ENCODE peak calls at places on chromosomes 13 and 19, in ten cellular contexts. D is transverse colon; Q is foreskin fibroblast; K is stimulated activated naive CD8-positive, alpha-beta T cell treated with anti-CD3 and anti-CD28 coated beads, Interleukin-15, Interleukin-2, amounts not matched to agents 100 U/mL and 50 U/mL, for 24 hours; W is NCI-H1105; G is GM19239; V is stimulated activated CD8-positive, alpha-beta memory T cell treated with anti-CD3 and anti-CD28 coated beads, Interleukin-4, amount 100 ng/mL, for 1 hour; O is head of caudate nucleus; P is cardiac fibroblast; U is mesothelial cell of epicardium. A is an unnamed sample.

GRCh38 chr19:29269641-29270040 is 56.7 kb upstream of the UQCRFS1 start:
- DNase-seq in D (no peak), Q (no peak), K (no peak), W (no peak), G (no peak), V (no peak), O (no peak), P (no peak), U (no peak), A (no peak)

GRCh38 chr19:33438987-33439781 is 65.7 kb downstream of the CEBPG start:
- DNase-seq in D (no peak), Q (no peak), K (no peak), W (no peak), G (no peak), V (no peak), O (no peak), P (no peak), U (no peak), A (no peak)

GRCh38 chr19:58374200-58374599 is 6.6 kb downstream of the ZNF837 start:
- DNase-seq in D (no peak), Q (no peak), K (no peak), W (no peak), G (no peak), V (no peak), O (no peak), P (no peak), U (no peak), A (no peak)

GRCh38 chr13:111630411-111630810 is 310.0 kb downstream of the TEX29 start:
- DNase-seq in D (no peak), Q (no peak), K (no peak), W (peak; percentile 72), G (no peak), V (no peak), O (no peak), P (no peak), U (no peak), A (no peak)

GRCh38 chr19:30857388-30857787 is 485.2 kb downstream of the ZNF536 start:
- DNase-seq in D (no peak), Q (no peak), K (no peak), W (no peak), G (no peak), V (no peak), O (no peak), P (no peak), U (no peak), A (no peak)

GRCh38 chr19:1239796-1240737 is 1.5 kb upstream of the ATP5F1D start:
- DNase-seq in D (peak; percentile 88), Q (peak; percentile 92), K (peak; percentile 97), W (peak; percentile 90), G (peak; percentile 100), V (peak; percentile 82), O (peak; percentile 92), P (peak; percentile 95), U (peak; percentile 97), A (peak; percentile 99)

GRCh38 chr19:3852614-3853254 is 16.1 kb downstream of the ZFR2 start:
- DNase-seq in D (peak; percentile 54), Q (peak; percentile 69), K (peak; percentile 13), W (no peak), G (no peak), V (no peak), O (no peak), P (peak; percentile 79), U (no peak), A (peak; percentile 76)

GRCh38 chr19:16957151-16957662 is 68.4 kb downstream of the F2RL3 start:
- DNase-seq in D (no peak), Q (no peak), K (no peak), W (peak; percentile 54), G (no peak), V (no peak), O (no peak), P (peak; percentile 86), U (no peak), A (no peak)

GRCh38 chr19:1942078-1942933 is 1.3 kb downstream of the CSNK1G2 start:
- DNase-seq in D (peak; percentile 86), Q (peak; percentile 51), K (peak; percentile 81), W (peak; percentile 44), G (peak; percentile 82), V (peak; percentile 50), O (no peak), P (peak; percentile 72), U (peak; percentile 81), A (peak; percentile 63)

GRCh38 chr19:16249826-16250434 is 52.2 kb downstream of the AP1M1 start:
- DNase-seq in D (no peak), Q (peak; percentile 26), K (no peak), W (no peak), G (no peak), V (no peak), O (no peak), P (peak; percentile 43), U (no peak), A (peak; percentile 18)

GRCh38 chr13:76350399-76350798 is 535.8 kb downstream of the KCTD12 start:
- DNase-seq in D (no peak), Q (no peak), K (no peak), W (no peak), G (no peak), V (no peak), O (no peak), P (peak; percentile 69), U (no peak), A (no peak)

GRCh38 chr19:40609561-40610395 is 8.6 kb downstream of the LTBP4 start:
- DNase-seq in D (peak; percentile 97), Q (peak; percentile 76), K (peak; percentile 97), W (peak; percentile 56), G (peak; percentile 92), V (peak; percentile 71), O (peak; percentile 48), P (peak; percentile 67), U (peak; percentile 67), A (peak; percentile 98)

GRCh38 chr19:11480081-11480926 is 542 bp downstream of the ELAVL3 start:
- DNase-seq in D (no peak), Q (no peak), K (no peak), W (no peak), G (no peak), V (no peak), O (peak; percentile 41), P (no peak), U (no peak), A (no peak)

GRCh38 chr19:2266183-2266993 is 10.2 kb upstream of the JSRP1 start:
- DNase-seq in D (peak; percentile 93), Q (peak; percentile 67), K (peak; percentile 59), W (no peak), G (no peak), V (no peak), O (peak; percentile 68), P (peak; percentile 89), U (peak; percentile 60), A (peak; percentile 66)

GRCh38 chr19:29664753-29665214 is 477 bp upstream of the PLEKHF1 start:
- DNase-seq in D (no peak), Q (no peak), K (no peak), W (no peak), G (no peak), V (no peak), O (no peak), P (no peak), U (no peak), A (no peak)